ENCODE peak calls at places on chromosomes 1 and 21, in seven cellular contexts. E is omental fat pad, U is GM06990, X is nephron progenitor cell, F is hypothalamus, G is right cardiac atrium, D is Karpas-422. R is an unnamed sample.

GRCh38 chr1:225449261-225449660 is 21.4 kb upstream of the LBR start:
- DNase-seq in E (no peak), U (no peak), X (no peak), F (no peak), G (no peak), D (no peak), R (no peak)

GRCh38 chr1:183827801-183828200 is 22.9 kb downstream of the RGL1 start:
- DNase-seq in E (no peak), U (no peak), X (no peak), F (no peak), G (no peak), D (no peak), R (no peak)

GRCh38 chr1:938088-938683 is 14.5 kb downstream of the SAMD11 start:
- DNase-seq in E (no peak), U (no peak), X (no peak), F (no peak), G (peak), D (peak), R (no peak)

GRCh38 chr1:92749024-92749634 is 35.8 kb downstream of the EVI5 start:
- DNase-seq in E (no peak), U (peak), X (no peak), F (no peak), G (no peak), D (peak), R (peak)

GRCh38 chr1:156959414-156959813 is 39.0 kb downstream of the LRRC71 start:
- DNase-seq in E (no peak), U (no peak), X (no peak), F (no peak), G (no peak), D (no peak), R (no peak)

GRCh38 chr1:10561955-10562354 is 87.2 kb downstream of the PEX14 start:
- DNase-seq in E (no peak), U (no peak), X (no peak), F (no peak), G (no peak), D (no peak), R (peak)

GRCh38 chr1:91091812-91092211 is 70.0 kb upstream of the ZNF644 start:
- DNase-seq in E (no peak), U (no peak), X (no peak), F (no peak), G (no peak), D (no peak), R (no peak)

GRCh38 chr1:39150779-39151178 is 53.7 kb upstream of the MACF1 start:
- DNase-seq in E (no peak), U (no peak), X (no peak), F (no peak), G (no peak), D (no peak), R (no peak)

GRCh38 chr1:226443439-226443838 is 35.5 kb upstream of the PARP1 start:
- DNase-seq in E (no peak), U (no peak), X (no peak), F (no peak), G (no peak), D (no peak), R (no peak)

GRCh38 chr1:46394108-46394871 is at the start of gene FAAH:
- DNase-seq in E (peak), U (no peak), X (peak), F (peak), G (peak), D (no peak), R (peak)

GRCh38 chr1:153397924-153398651 is 7.2 kb upstream of the S100A8 start:
- DNase-seq in E (no peak), U (no peak), X (no peak), F (no peak), G (no peak), D (no peak), R (no peak)

GRCh38 chr1:56502700-56503245 is 76.6 kb downstream of the PLPP3 start:
- DNase-seq in E (no peak), U (no peak), X (no peak), F (no peak), G (no peak), D (no peak), R (no peak)

GRCh38 chr21:19853709-19854575 is 1144.3 kb upstream of the NCAM2 start:
- DNase-seq in E (no peak), U (no peak), X (peak), F (no peak), G (peak), D (no peak), R (no peak)

GRCh38 chr1:28087614-28088167 is 719 bp downstream of the EYA3 start:
- DNase-seq in E (no peak), U (peak), X (peak), F (no peak), G (no peak), D (peak), R (peak)

GRCh38 chr1:92916899-92917298 is 44.4 kb downstream of the DIPK1A start:
- DNase-seq in E (no peak), U (no peak), X (no peak), F (no peak), G (no peak), D (no peak), R (no peak)

GRCh38 chr21:16323586-16323985 is 593.8 kb downstream of the USP25 start:
- DNase-seq in E (no peak), U (no peak), X (no peak), F (no peak), G (no peak), D (no peak), R (no peak)

GRCh38 chr1:224730950-224731349 is 114.8 kb downstream of the CNIH3 start:
- DNase-seq in E (no peak), U (no peak), X (no peak), F (no peak), G (no peak), D (no peak), R (no peak)

GRCh38 chr1:201114245-201115131 is 2.3 kb upstream of the CACNA1S start:
- DNase-seq in E (peak), U (peak), X (peak), F (peak), G (peak), D (peak), R (peak)

GRCh38 chr1:160636076-160636475 is 10.8 kb downstream of the SLAMF1 start:
- DNase-seq in E (no peak), U (no peak), X (no peak), F (no peak), G (no peak), D (no peak), R (no peak)

GRCh38 chr1:243849089-243850012 is 692 bp downstream of the AKT3 start:
- DNase-seq in E (no peak), U (peak), X (peak), F (peak), G (peak), D (no peak), R (peak)

GRCh38 chr1:201061049-201061448 is 37.5 kb upstream of the KIF21B start:
- DNase-seq in E (no peak), U (no peak), X (no peak), F (no peak), G (no peak), D (no peak), R (no peak)

GRCh38 chr1:233406339-233406960 is 78.9 kb downstream of the MAP3K21 start:
- DNase-seq in E (no peak), U (no peak), X (no peak), F (no peak), G (no peak), D (no peak), R (no peak)

GRCh38 chr21:33640697-33641338 is 723 bp downstream of the CRYZL1 start:
- DNase-seq in E (no peak), U (no peak), X (no peak), F (no peak), G (no peak), D (peak), R (peak)

GRCh38 chr1:68269637-68270430 is 37.5 kb upstream of the WLS start:
- DNase-seq in E (no peak), U (no peak), X (no peak), F (no peak), G (no peak), D (no peak), R (no peak)

GRCh38 chr1:64532646-64533045 is 62.7 kb downstream of the CACHD1 start:
- DNase-seq in E (no peak), U (no peak), X (no peak), F (no peak), G (no peak), D (no peak), R (no peak)

R was measured in stimulated activated naive CD8-positive, alpha-beta T cell treated with anti-CD3 and anti-CD28 coated beads, Interleukin-15, Interleukin-2, amounts not matched to agents 100 U/mL and 50 U/mL, for 24 hours.